ENCODE peak calls at places on chromosomes 12 and 14, in nine cellular contexts. B, J, E, I, K, O, X, U and Y are unnamed samples.

GRCh38 chr14:38357557-38357956 is 101.7 kb upstream of the CLEC14A start:
- DNase-seq in B (no peak), J (no peak), E (no peak), I (no peak), K (no peak), O (no peak), X (peak; percentile 50), U (no peak), Y (no peak)

GRCh38 chr12:51970904-51971646 is 19.6 kb downstream of the ACVR1B start:
- DNase-seq in B (peak; percentile 84), J (no peak), E (peak; percentile 48), I (peak; percentile 74), K (peak; percentile 31), O (peak; percentile 71), X (no peak), U (no peak), Y (no peak)

GRCh38 chr12:109735825-109736551 is 22.4 kb downstream of the FAM222A start:
- DNase-seq in B (no peak), J (no peak), E (peak; percentile 22), I (no peak), K (no peak), O (no peak), X (no peak), U (peak; percentile 32), Y (peak; percentile 12)

GRCh38 chr12:62588916-62589315 is 122.3 kb downstream of the MON2 start:
- DNase-seq in B (no peak), J (no peak), E (no peak), I (no peak), K (no peak), O (no peak), X (no peak), U (no peak), Y (no peak)

GRCh38 chr12:6538420-6539275 is 4.3 kb downstream of the GAPDH start:
- DNase-seq in B (peak; percentile 66), J (no peak), E (peak; percentile 64), I (no peak), K (no peak), O (no peak), X (no peak), U (no peak), Y (no peak)

GRCh38 chr14:62694075-62694474 is 351.2 kb downstream of the KCNH5 start:
- DNase-seq in B (peak; percentile 85), J (no peak), E (no peak), I (no peak), K (no peak), O (no peak), X (no peak), U (no peak), Y (no peak)

GRCh38 chr14:101900253-101900652 is 64.1 kb upstream of the DYNC1H1 start:
- DNase-seq in B (no peak), J (no peak), E (no peak), I (no peak), K (no peak), O (no peak), X (no peak), U (no peak), Y (no peak)

GRCh38 chr14:50600849-50601248 is 40.9 kb downstream of the ATL1 start:
- DNase-seq in B (no peak), J (no peak), E (no peak), I (no peak), K (no peak), O (no peak), X (no peak), U (no peak), Y (no peak)

GRCh38 chr12:47800582-47800981 is 19.1 kb downstream of the HDAC7 start:
- DNase-seq in B (no peak), J (no peak), E (no peak), I (no peak), K (no peak), O (no peak), X (no peak), U (no peak), Y (no peak)

DNA sequence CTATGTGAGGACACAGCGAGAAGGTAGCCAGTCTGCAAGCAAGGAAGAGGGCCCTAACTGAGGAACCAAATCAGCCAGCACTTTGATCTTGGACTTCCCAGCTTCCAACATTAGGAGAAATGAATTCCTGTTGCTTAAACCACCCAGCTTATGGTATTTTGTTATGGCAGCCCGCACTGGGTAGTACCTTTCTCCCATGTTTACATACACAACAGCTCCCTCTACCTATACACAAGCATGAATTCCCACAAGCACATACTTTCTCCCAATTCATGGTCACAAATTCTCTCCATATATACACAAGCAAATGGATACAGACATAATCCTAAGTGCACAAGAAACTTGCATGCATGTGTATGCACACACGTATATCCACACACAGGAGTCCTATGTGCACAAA is 7.4 kb downstream of the ITGB7 start:
- DNase-seq in B (no peak), J (no peak), E (no peak), I (no peak), K (no peak), O (no peak), X (no peak), U (no peak), Y (no peak)
- TF ChIP-seq CTCF in B (no peak), J (no peak), E (no peak), I (no peak), K (no peak), O (no peak), X (no peak), U (no peak), Y (no peak)

GRCh38 chr12:49357099-49357678 is 10.1 kb upstream of the SPATS2 start:
- DNase-seq in B (peak; percentile 61), J (no peak), E (no peak), I (peak; percentile 34), K (no peak), O (peak; percentile 20), X (no peak), U (no peak), Y (no peak)
- TF ChIP-seq CTCF in B (peak; percentile 22), J (no peak), E (peak; percentile 57), I (peak; percentile 37), K (peak; percentile 70), O (peak; percentile 32), X (peak; percentile 54), U (peak; percentile 48), Y (peak; percentile 43)

DNA sequence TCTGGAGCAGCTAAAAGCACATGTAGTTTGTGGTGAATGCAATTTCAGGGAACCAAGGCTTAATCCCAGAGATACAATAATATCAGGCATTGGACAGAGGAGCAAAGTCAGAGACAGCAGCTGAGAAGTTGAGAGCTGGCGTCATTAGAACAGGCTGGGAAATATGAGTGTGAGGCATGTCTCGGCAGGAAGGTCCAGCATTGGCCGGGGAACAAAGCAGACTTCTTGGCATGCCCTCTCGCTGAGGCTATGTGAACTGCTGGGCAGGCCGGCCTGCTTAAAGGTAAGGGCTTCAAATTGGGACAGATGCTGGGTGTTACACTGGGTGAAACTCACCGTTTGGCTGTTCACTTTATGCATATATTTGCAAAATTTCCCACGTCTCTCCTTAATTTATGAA is 125.4 kb downstream of the CAND1 start:
- DNase-seq in B (peak; percentile 90), J (peak; percentile 22), E (no peak), I (no peak), K (no peak), O (no peak), X (no peak), U (peak; percentile 45), Y (no peak)
- TF ChIP-seq CTCF in B (peak; percentile 53), J (no peak), E (no peak), I (no peak), K (no peak), O (no peak), X (peak; percentile 31), U (peak; percentile 57), Y (no peak)

GRCh38 chr12:95960241-95960640 is 17.1 kb downstream of the AMDHD1 start:
- DNase-seq in B (no peak), J (no peak), E (no peak), I (no peak), K (no peak), O (no peak), X (no peak), U (no peak), Y (no peak)

GRCh38 chr12:95956557-95957145 is 13.5 kb downstream of the AMDHD1 start:
- DNase-seq in B (no peak), J (no peak), E (no peak), I (no peak), K (no peak), O (no peak), X (no peak), U (no peak), Y (no peak)

GRCh38 chr12:95955549-95956159 is 12.5 kb downstream of the AMDHD1 start:
- DNase-seq in B (no peak), J (no peak), E (no peak), I (no peak), K (no peak), O (no peak), X (no peak), U (no peak), Y (no peak)

GRCh38 chr12:95963104-95963503 is 20.0 kb downstream of the AMDHD1 start:
- DNase-seq in B (no peak), J (no peak), E (no peak), I (no peak), K (no peak), O (no peak), X (no peak), U (no peak), Y (no peak)

DNA sequence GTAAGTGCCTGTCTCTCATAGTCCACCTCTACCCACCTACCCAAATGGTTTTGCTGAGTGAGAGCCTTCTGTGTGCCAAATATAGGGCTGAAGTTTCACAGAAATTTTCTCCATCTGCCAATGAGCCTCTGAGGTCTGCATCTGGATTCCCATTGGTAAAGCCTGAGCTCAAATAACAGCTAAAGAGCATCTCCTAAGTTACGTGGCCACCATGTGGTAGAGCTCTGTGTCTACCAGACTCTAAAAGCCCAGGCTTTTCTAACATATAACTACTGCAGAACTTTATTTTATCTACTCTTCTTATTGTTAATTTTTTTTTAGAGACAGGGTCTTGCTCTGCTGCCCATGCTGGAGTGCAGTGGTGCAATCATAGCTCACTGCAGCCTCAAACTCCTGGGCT is 16.0 kb downstream of the AMDHD1 start:
- DNase-seq in B (no peak), J (no peak), E (no peak), I (no peak), K (no peak), O (no peak), X (no peak), U (no peak), Y (no peak)
- TF ChIP-seq CTCF in B (no peak), J (no peak), E (no peak), I (no peak), K (no peak), O (peak; percentile 9), X (peak; percentile 20), U (peak; percentile 28), Y (no peak)

DNA sequence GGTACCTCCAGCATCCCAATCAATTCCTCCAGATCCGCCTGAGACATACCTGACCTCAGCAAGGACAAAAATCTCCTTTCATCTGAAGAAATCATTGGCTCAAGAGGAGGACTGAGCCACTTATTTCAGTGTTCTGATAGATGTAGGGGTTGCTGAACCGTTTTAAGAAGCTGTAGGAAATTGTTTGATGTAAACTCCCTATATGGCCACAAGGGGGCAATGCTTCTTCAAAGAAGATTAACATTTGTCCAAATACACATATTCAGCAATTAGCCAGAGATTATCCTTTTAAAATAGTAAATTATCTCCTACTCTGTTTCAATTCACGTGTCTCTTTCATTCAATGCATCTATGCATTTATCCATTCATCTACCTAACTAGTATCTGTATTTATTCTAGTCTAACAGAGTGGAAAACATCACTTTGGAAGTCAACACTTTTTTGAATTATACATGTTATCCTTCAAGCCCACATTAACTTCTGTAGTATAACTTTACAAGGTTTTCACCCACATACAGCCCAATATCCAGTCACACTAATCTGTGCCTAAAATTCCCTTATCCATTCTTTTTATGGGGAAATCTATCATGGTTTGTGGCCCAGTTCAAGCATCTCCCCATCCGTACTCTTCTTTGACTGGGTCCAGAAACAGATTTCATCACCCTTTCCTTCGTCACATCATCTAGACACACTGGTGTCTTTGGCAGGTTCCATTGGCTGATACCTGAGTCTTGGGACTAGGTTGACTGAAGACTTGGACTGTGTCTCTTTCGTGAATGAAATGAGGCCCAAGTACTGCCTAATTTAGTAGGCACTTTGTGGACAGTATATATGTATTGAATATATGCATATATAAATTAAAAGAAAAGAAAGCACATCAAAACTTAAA is 411.0 kb upstream of the OR4E1 start:
- DNase-seq in B (peak; percentile 74), J (peak; percentile 35), E (no peak), I (peak; percentile 45), K (peak; percentile 2), O (peak; percentile 48), X (no peak), U (no peak), Y (no peak)
- TF ChIP-seq CTCF in B (peak; percentile 67), J (no peak), E (peak; percentile 67), I (peak; percentile 70), K (peak; percentile 83), O (peak; percentile 68), X (peak; percentile 72), U (peak; percentile 84), Y (peak; percentile 89)